ENCODE peak calls at places on chromosomes 13 and 19, in eight cellular contexts. C is NCI-H1417, Y is heart right ventricle, P is HS-27A, B is lower lobe of right lung, K is ELF-1, S is hippocampal formation, Z is left ventricle myocardium superior. D is an unnamed sample.

GRCh38 chr13:49020328-49020727 is 44.6 kb downstream of the FNDC3A start:
- DNase-seq in P (no peak), K (no peak), C (no peak), Z (no peak), S (no peak), Y (no peak), B (no peak), D (no peak)

GRCh38 chr13:103066079-103066880 is at the start of gene SLC10A2:
- DNase-seq in Z (no peak), Y (no peak), S (no peak), K (no peak), P (no peak), C (peak; percentile 86), B (no peak), D (no peak)

GRCh38 chr13:41652735-41653361 is 195.5 kb downstream of the RGCC start:
- DNase-seq in C (peak; percentile 65), P (no peak), K (no peak), Y (no peak), B (no peak), Z (no peak), S (peak; percentile 28), D (no peak)

GRCh38 chr13:24709186-24709913 is 29.1 kb downstream of the ATP12A start:
- DNase-seq in C (no peak), Y (no peak), B (no peak), Z (no peak), K (no peak), S (no peak), P (no peak), D (no peak)

GRCh38 chr13:26473571-26474230 is 83.8 kb upstream of the WASF3 start:
- DNase-seq in Z (no peak), B (no peak), Y (no peak), P (no peak), C (peak; percentile 37), S (no peak), K (no peak), D (no peak)

GRCh38 chr19:35347171-35347929 is at the start of gene FFAR1:
- DNase-seq in P (no peak), B (peak; percentile 43), Y (no peak), K (no peak), Z (no peak), S (peak; percentile 12), C (no peak), D (peak; percentile 81)

GRCh38 chr19:16371540-16371986 is 46.9 kb downstream of the KLF2 start:
- DNase-seq in C (no peak), S (no peak), P (no peak), Y (peak; percentile 69), B (peak; percentile 88), K (no peak), Z (peak; percentile 75), D (peak; percentile 98)

GRCh38 chr19:52248256-52248655 is 21.1 kb upstream of the ZNF766 start:
- DNase-seq in Y (peak; percentile 31), Z (peak; percentile 59), C (peak; percentile 71), S (peak; percentile 14), B (peak; percentile 59), P (peak; percentile 17), K (peak; percentile 41), D (peak; percentile 77)

GRCh38 chr13:95503662-95504061 is 48.9 kb upstream of the CLDN10 start:
- DNase-seq in C (no peak), S (no peak), B (no peak), K (no peak), Z (no peak), Y (no peak), P (no peak), D (no peak)

GRCh38 chr19:45769821-45770191 is 754 bp upstream of the SIX5 start:
- DNase-seq in Z (peak; percentile 63), P (peak; percentile 42), B (peak; percentile 68), Y (peak; percentile 56), C (peak; percentile 79), S (no peak), K (no peak), D (peak; percentile 89)

GRCh38 chr13:49371943-49372636 is 71.8 kb downstream of the CAB39L start:
- DNase-seq in P (no peak), Z (no peak), K (no peak), Y (no peak), C (peak; percentile 9), S (no peak), B (no peak), D (no peak)

GRCh38 chr13:78160793-78161192 is 242.2 kb upstream of the EDNRB start:
- DNase-seq in Y (no peak), S (no peak), B (no peak), P (no peak), Z (no peak), K (no peak), C (peak; percentile 50), D (no peak)

GRCh38 chr13:40982772-40983171 is 36.3 kb downstream of the ELF1 start:
- DNase-seq in C (peak; percentile 2), Y (no peak), Z (no peak), S (no peak), K (no peak), B (no peak), P (no peak), D (no peak)

GRCh38 chr19:14530005-14530348 is 583 bp downstream of the TECR start:
- DNase-seq in Y (no peak), S (no peak), C (no peak), B (peak; percentile 82), P (no peak), Z (no peak), K (no peak), D (no peak)

GRCh38 chr13:46202956-46203355 is 8.8 kb upstream of the LRRC63 start:
- DNase-seq in P (no peak), B (no peak), Z (no peak), Y (no peak), S (no peak), K (no peak), C (no peak), D (no peak)

GRCh38 chr19:611506-611869 is 21.8 kb downstream of the HCN2 start:
- DNase-seq in Z (no peak), P (peak; percentile 45), C (no peak), B (no peak), S (no peak), Y (no peak), K (no peak), D (no peak)

GRCh38 chr19:39407644-39408391 is 1.2 kb downstream of the ZFP36 start:
- DNase-seq in C (no peak), S (no peak), Z (peak; percentile 69), K (no peak), P (no peak), B (peak; percentile 83), Y (peak; percentile 47), D (peak; percentile 94)

GRCh38 chr13:99926014-99926731 is 45.4 kb downstream of the ZIC5 start:
- DNase-seq in P (peak; percentile 1), Z (no peak), K (no peak), S (no peak), B (no peak), Y (no peak), C (peak; percentile 97), D (no peak)

GRCh38 chr19:54178581-54179261 is 5.8 kb upstream of the TMC4 start:
- DNase-seq in Y (no peak), Z (peak; percentile 56), B (no peak), C (peak; percentile 21), S (no peak), K (peak; percentile 73), P (no peak), D (peak; percentile 78)

D was measured in spleen.